ENCODE peak calls at places on chromosomes 5 and 9, in four cellular contexts. A, P, H and N are unnamed samples. For H3K4me1, the result is how much of the 10 kb centered on the place peaks cover.

GRCh38 chr9:14365667-14366066 is 51.7 kb upstream of the NFIB start:
- DNase-seq in H (no peak), A (no peak), P (no peak), N (peak)

GRCh38 chr9:77305622-77306365 is 128.5 kb downstream of the VPS13A start:
- DNase-seq in P (no peak), A (no peak), H (no peak), N (peak)

GRCh38 chr9:35396560-35397215 is 93.2 kb upstream of the RUSC2 start:
- DNase-seq in H (peak), A (no peak), P (no peak), N (no peak)

GRCh38 chr9:91362212-91362611 is 494 bp upstream of the AUH start:
- DNase-seq in P (no peak), H (no peak), A (no peak), N (no peak)

GRCh38 chr5:1001406-1002270 is 7.0 kb upstream of the NKD2 start:
- DNase-seq in A (no peak), P (no peak), H (peak), N (no peak)

GRCh38 chr5:84688566-84688965 is 303.9 kb upstream of the EDIL3 start:
- DNase-seq in H (no peak), P (peak), A (no peak), N (peak)

GRCh38 chr9:33952066-33952465 is 96.6 kb downstream of the UBAP2 start:
- DNase-seq in H (no peak), P (no peak), A (no peak), N (no peak)

GRCh38 chr9:109781541-109782197 is 1.7 kb downstream of the PALM2AKAP2 start:
- DNase-seq in H (no peak), A (no peak), P (no peak), N (peak)

GRCh38 chr5:107422494-107422893 is 248.2 kb downstream of the EFNA5 start:
- DNase-seq in P (peak), A (peak), H (no peak), N (no peak)

GRCh38 chr5:41788800-41789395 is 81.3 kb downstream of the OXCT1 start:
- DNase-seq in H (no peak), A (no peak), P (no peak), N (peak)

GRCh38 chr9:135468866-135469521 is 10.6 kb upstream of the PPP1R26 start:
- DNase-seq in P (peak), H (no peak), A (no peak), N (peak)

GRCh38 chr5:40991981-40992559 is 79.1 kb downstream of the MROH2B start:
- DNase-seq in P (no peak), H (no peak), A (no peak), N (no peak)

GRCh38 chr5:20524956-20525529 is 537.0 kb upstream of the CDH18 start:
- DNase-seq in A (no peak), P (no peak), H (no peak), N (no peak)

GRCh38 chr5:120609570-120609969 is 145.5 kb downstream of the PRR16 start:
- DNase-seq in A (no peak), P (no peak), H (no peak), N (peak)

GRCh38 chr9:126613656-126614055 is at the start of gene LMX1B:
- DNase-seq in H (peak), P (peak), A (peak), N (peak)

GRCh38 chr9:84371737-84372136 is 31.2 kb upstream of the SLC28A3 start:
- DNase-seq in P (no peak), A (no peak), H (no peak), N (peak)

GRCh38 chr9:71754151-71754550 is 14.2 kb downstream of the CEMIP2 start:
- DNase-seq in A (no peak), P (no peak), H (no peak), N (no peak)

GRCh38 chr9:126157409-126157808 is 169.2 kb upstream of the MVB12B start:
- DNase-seq in A (no peak), H (no peak), P (no peak), N (no peak)

GRCh38 chr5:140753561-140753960 is 32.4 kb upstream of the PCDHA1 start:
- DNase-seq in H (no peak), A (no peak), P (no peak), N (no peak)

GRCh38 chr5:10140195-10140973 is 109.3 kb downstream of the ATPSCKMT start:
- DNase-seq in A (peak), P (peak), H (no peak), N (peak)

GRCh38 chr5:32291591-32291990 is 21.1 kb downstream of the MTMR12 start:
- DNase-seq in A (no peak), P (no peak), H (no peak), N (no peak)

GRCh38 chr5:156469636-156470035 is 142.7 kb downstream of the SGCD start:
- DNase-seq in A (no peak), H (no peak), P (no peak), N (no peak)

GRCh38 chr5:149728303-149728702 is 1.8 kb upstream of the PPARGC1B start:
- DNase-seq in A (no peak), H (no peak), P (no peak), N (no peak)

GRCh38 chr5:178214160-178214803 is 9.9 kb downstream of the HNRNPAB start:
- DNase-seq in P (no peak), A (no peak), H (no peak), N (no peak)

GRCh38 chr9:97128919-97129318 is 90.0 kb upstream of the CTSV start:
- DNase-seq in P (no peak), A (no peak), H (no peak), N (no peak)

GRCh38 chr9:120387257-120387999 is 192.5 kb downstream of the CDK5RAP2 start:
- DNase-seq in P (no peak), H (no peak), A (no peak), N (no peak)

GRCh38 chr5:60810036-60810435 is 34.0 kb downstream of the ELOVL7 start:
- DNase-seq in H (no peak), P (no peak), A (no peak), N (no peak)

GRCh38 chr5:73032635-73033034 is 76.8 kb downstream of the FCHO2 start:
- DNase-seq in H (no peak), A (no peak), P (no peak), N (no peak)

DNA sequence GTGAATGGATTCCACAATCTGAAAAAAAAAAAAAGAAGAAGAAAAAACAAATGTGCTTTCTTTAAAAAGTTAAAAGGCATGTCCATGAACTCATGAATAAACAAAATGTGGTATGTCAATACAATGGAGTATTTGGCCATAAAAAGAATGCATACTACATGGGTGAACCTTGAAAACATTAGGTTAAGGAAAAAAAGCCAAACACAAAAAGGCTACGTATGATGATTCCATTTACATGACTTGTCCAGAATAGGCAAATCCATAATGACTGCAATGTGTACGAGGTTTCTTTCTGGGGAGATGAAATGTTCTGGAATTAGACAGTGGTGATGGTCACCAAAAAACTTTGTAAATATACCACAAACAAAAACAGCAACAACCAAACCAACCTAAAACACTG is 45.3 kb downstream of the FNIP1 start:
- DNase-seq in A (no peak), P (no peak), H (no peak), N (peak)
- H3K4me1 ChIP-seq in A (under half), P (under half), H (under half), N (under half)

GRCh38 chr5:168659286-168659847 is 80.2 kb upstream of the PANK3 start:
- DNase-seq in A (no peak), P (no peak), H (no peak), N (no peak)
- H4K5ac ChIP-seq in A (no peak), P (no peak), H (no peak), N (no peak)

GRCh38 chr9:18477121-18477705 is 3.3 kb downstream of the ADAMTSL1 start:
- DNase-seq in A (no peak), H (no peak), P (no peak), N (no peak)
- H3K4me1 ChIP-seq in A (under half), H (under half), P (under half), N (under half)

GRCh38 chr9:133944746-133945135 is 47.4 kb downstream of the VAV2 start:
- DNase-seq in H (no peak), P (no peak), A (no peak), N (peak)

GRCh38 chr9:133943036-133943780 is 48.9 kb downstream of the VAV2 start:
- DNase-seq in P (no peak), A (no peak), H (no peak), N (no peak)

GRCh38 chr9:133939845-133940244 is 52.3 kb downstream of the VAV2 start:
- DNase-seq in H (no peak), A (no peak), P (no peak), N (no peak)

GRCh38 chr9:133943781-133944745 is 48.1 kb downstream of the VAV2 start:
- DNase-seq in P (no peak), A (no peak), H (no peak), N (peak)

GRCh38 chr9:133942206-133942975 is 49.7 kb downstream of the VAV2 start:
- DNase-seq in P (no peak), A (no peak), H (no peak), N (no peak)
- H4K5ac ChIP-seq in P (no peak), A (no peak), H (no peak), N (no peak)

DNA sequence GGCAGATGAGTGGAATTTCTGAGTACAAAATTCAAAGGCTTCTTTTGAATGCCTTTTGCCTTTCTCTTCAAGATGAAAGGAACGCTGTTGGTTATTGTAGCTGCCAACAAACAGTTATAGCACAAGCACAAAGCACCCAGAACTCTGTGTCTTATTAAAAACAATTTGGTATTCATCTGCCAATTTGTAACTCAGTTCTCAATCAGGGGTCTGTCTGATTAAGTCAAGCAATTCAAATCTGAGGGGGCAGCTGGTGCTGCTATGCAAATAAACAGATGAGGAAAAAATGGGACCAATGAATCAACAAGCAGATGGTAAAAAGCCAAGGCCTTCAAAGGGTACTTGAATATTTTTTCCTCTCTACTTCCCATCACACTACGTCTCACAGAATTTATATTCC is 233.5 kb downstream of the TLE1 start:
- DNase-seq in P (no peak), H (no peak), A (no peak), N (no peak)
- H3K4me1 ChIP-seq in P (under half), H (under half), A (under half), N (under half)

DNA sequence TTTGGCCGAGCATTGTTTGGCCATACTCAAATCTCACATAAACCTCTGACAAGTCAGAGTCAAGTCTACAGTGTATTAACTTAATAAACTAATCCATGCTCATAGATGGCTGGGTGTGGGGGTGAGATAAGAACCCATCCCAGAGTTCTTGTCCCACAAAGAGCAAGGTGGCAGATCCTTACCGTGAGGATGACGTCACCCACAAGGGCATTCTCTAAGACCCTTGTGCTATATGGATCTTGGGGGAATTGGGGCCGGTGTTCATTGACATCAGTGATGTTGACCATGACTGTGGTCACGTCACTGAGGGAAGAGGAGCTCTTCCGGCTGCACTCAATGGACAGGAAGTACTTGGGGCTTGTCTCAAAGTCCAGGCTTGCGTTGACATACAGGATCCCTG is 62.1 kb downstream of the FAT2 start:
- DNase-seq in A (no peak), H (no peak), P (no peak), N (no peak)
- H4K5ac ChIP-seq in A (no peak), H (no peak), P (no peak), N (no peak)

DNA sequence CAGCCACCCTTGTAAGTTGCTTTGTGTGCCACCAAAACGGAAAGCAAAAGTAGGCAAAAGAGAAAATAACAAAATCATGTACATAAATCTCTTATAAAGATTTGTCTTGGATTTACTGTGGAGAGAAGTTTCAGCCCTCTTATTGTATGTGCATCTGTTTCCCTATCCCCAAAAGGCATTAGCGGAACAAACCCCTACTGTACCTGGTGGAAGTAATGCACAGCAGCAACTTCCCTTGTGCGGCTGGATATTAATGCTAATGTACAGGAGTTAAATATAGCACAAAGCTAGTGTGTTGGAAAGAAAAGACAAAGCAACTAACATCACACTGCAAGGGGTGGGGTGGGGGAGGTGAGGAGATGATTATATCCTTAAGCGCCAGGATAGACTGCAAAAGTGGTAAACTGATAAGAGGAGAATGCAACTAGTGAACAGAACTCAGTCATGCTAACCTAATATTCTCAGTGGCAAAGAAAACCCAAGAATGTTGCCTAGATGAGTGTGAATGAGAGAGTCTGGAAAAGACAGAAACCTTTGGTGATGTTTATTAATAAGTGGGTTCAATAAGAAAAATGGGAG is 396.6 kb upstream of the MEF2C start:
- DNase-seq in A (no peak), P (no peak), H (no peak), N (no peak)
- H3K4me1 ChIP-seq in A (under half), P (under half), H (under half), N (under half)

GRCh38 chr5:176740131-176740701 is 70.1 kb upstream of the UNC5A start:
- DNase-seq in H (no peak), P (no peak), A (peak), N (no peak)
- H4K5ac ChIP-seq in H (no peak), P (no peak), A (no peak), N (no peak)